ENCODE peak calls at places on chromosomes 1 and 21, in four cellular contexts. E, L, P and Z are unnamed samples.

GRCh38 chr1:152110365-152110859 is 4.8 kb downstream of the TCHH start:
- DNase-seq in E (no peak), L (no peak), P (no peak), Z (no peak)

GRCh38 chr1:231702321-231702720 is 75.7 kb downstream of the DISC1 start:
- DNase-seq in E (no peak), L (no peak), P (no peak), Z (no peak)

GRCh38 chr1:112007169-112007568 is 17.7 kb upstream of the KCND3 start:
- DNase-seq in E (no peak), L (no peak), P (no peak), Z (no peak)

GRCh38 chr1:192225713-192226112 is 67.5 kb downstream of the RGS18 start:
- DNase-seq in E (no peak), L (no peak), P (no peak), Z (no peak)

GRCh38 chr21:29335720-29336119 is 37.0 kb downstream of the BACH1 start:
- DNase-seq in E (no peak), L (no peak), P (no peak), Z (no peak)

GRCh38 chr1:200506471-200506870 is 96.6 kb upstream of the ZNF281 start:
- DNase-seq in E (no peak), L (no peak), P (no peak), Z (no peak)

GRCh38 chr1:28927442-28928305 is 13.3 kb downstream of the EPB41 start:
- DNase-seq in E (no peak), L (no peak), P (no peak), Z (no peak)

GRCh38 chr1:215241451-215241850 is 158.9 kb downstream of the KCNK2 start:
- DNase-seq in E (no peak), L (no peak), P (no peak), Z (no peak)

GRCh38 chr1:17109897-17110554 is 9.2 kb downstream of the PADI2 start:
- DNase-seq in E (no peak), L (peak; percentile 74), P (no peak), Z (peak; percentile 79)

GRCh38 chr1:203299180-203299579 is 6.1 kb upstream of the BTG2 start:
- DNase-seq in E (no peak), L (peak; percentile 77), P (no peak), Z (no peak)

GRCh38 chr1:228374711-228375577 is 31.7 kb downstream of the TRIM11 start:
- DNase-seq in E (no peak), L (peak; percentile 77), P (no peak), Z (peak; percentile 43)

DNA sequence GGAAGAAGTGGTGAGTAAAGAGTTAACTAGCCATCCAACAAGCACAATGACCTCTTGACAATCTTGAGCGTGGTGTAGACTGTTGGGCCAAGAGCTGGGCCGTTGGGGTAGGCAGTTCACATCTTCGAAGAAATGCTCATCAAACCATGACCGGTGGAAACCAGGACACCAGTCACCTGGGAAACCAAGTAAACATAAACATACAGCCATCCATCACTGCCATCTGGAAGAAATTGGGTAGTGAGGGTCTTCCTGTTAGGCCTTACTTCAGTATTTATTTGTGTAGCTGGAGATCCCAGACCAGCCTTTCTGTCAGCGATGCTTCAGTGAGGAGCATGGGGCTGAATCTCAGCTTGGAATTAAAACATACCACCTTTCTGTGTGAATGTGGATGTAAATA is 108.1 kb upstream of the HAO2 start:
- DNase-seq in E (no peak), L (no peak), P (no peak), Z (no peak)
- H3K27ac ChIP-seq in E (no peak overlapping the region), L (no peak overlapping the region), P (no peak overlapping the region), Z (no peak overlapping the region)

GRCh38 chr21:35189077-35189863 is 140.2 kb upstream of the RUNX1 start:
- DNase-seq in E (no peak), L (no peak), P (no peak), Z (no peak)
- H3K27ac ChIP-seq in E (no peak overlapping the region), L (peak overlapping the region; percentile 24), P (no peak overlapping the region), Z (no peak overlapping the region)

GRCh38 chr1:72439036-72439435 is 156.7 kb upstream of the NEGR1 start:
- DNase-seq in E (no peak), L (no peak), P (no peak), Z (no peak)
- H3K27ac ChIP-seq in E (no peak overlapping the region), L (no peak overlapping the region), P (no peak overlapping the region), Z (no peak overlapping the region)

GRCh38 chr1:94050263-94050662 is 70.7 kb downstream of the ABCA4 start:
- DNase-seq in E (no peak), L (no peak), P (no peak), Z (no peak)

GRCh38 chr1:94045465-94046056 is 75.4 kb downstream of the ABCA4 start:
- DNase-seq in E (peak; percentile 9), L (peak; percentile 80), P (no peak), Z (no peak)

GRCh38 chr1:94049791-94050190 is 71.2 kb downstream of the ABCA4 start:
- DNase-seq in E (no peak), L (no peak), P (no peak), Z (no peak)

GRCh38 chr1:94048413-94049164 is 72.4 kb downstream of the ABCA4 start:
- DNase-seq in E (no peak), L (no peak), P (no peak), Z (no peak)

DNA sequence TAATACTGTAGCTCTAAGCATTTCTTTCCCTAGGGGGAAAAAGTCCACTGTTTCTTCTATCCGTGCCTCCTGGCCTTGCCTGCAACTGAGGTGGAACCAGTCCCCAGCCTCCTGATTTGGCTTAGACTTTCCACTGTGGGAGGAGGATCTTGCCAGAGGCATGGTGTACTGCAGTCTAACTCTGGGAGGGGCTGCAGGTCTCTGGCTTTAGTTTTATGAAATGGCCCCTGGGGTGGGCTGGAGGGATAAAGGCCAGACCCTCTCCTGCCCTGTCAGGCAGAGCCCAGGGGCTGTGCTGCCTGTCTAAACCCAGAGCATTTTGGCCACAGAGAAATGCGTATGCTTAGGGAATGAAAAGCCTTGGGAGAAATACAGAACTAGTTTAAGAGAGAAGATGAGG is 73.0 kb downstream of the ABCA4 start:
- DNase-seq in E (no peak), L (no peak), P (no peak), Z (no peak)
- H3K27ac ChIP-seq in E (no peak overlapping the region), L (peak overlapping the region; percentile 52), P (no peak overlapping the region), Z (peak overlapping the region; percentile 16)

DNA sequence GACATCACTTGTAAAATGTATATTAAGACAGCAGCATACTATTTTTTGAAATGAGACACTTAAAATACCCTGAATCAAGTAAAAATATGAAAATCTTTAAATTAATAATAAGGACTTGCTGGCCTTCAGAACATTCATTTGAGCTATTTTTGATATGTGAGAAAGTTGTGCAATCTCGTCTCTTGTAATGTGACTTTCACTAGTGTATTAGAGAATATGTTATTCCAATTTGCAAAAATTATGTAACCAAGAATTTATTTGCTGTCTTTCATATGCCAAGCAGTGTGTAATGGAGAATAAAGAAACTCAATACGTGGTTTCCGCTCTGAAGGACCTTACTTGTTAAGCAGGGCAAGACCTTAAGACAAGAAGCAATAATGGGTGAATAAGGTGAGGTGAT is 375.0 kb upstream of the RUNX1 start:
- DNase-seq in E (no peak), L (no peak), P (no peak), Z (no peak)
- H3K27ac ChIP-seq in E (no peak overlapping the region), L (no peak overlapping the region), P (no peak overlapping the region), Z (no peak overlapping the region)

GRCh38 chr1:58931761-58932160 is 147.9 kb upstream of the JUN start:
- DNase-seq in E (no peak), L (no peak), P (no peak), Z (no peak)
- H3K27ac ChIP-seq in E (no peak overlapping the region), L (peak overlapping the region; percentile 75), P (no peak overlapping the region), Z (no peak overlapping the region)

GRCh38 chr1:211928222-211928856 is 97.8 kb upstream of the LPGAT1 start:
- DNase-seq in E (no peak), L (peak; percentile 67), P (no peak), Z (no peak)
- H3K27ac ChIP-seq in E (no peak overlapping the region), L (peak overlapping the region; percentile 81), P (no peak overlapping the region), Z (no peak overlapping the region)

DNA sequence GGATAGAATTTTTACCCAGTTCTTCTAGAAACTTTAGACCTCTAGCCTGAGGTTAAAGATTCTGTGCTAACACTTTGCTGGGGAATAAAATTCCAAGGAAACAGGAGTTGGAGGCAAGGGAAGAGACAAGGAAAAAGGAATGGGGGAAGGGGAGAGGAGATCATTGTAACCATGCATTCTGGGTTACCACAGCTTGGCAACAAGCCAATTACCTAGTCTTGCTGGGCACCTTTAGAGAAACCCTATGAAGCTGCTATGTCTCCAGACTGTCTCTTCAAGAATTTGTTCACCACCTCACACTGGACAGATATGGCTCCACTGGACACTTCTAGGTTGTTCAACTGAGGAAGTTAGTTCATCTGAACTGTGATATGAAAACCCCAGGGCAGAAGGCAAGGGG is 601.9 kb upstream of the USP24 start:
- DNase-seq in E (no peak), L (no peak), P (no peak), Z (no peak)
- H3K27ac ChIP-seq in E (no peak overlapping the region), L (no peak overlapping the region), P (no peak overlapping the region), Z (no peak overlapping the region)